ENCODE peak calls at places on chromosomes 12 and 14, in five cellular contexts. A is HFF-Myc, S is AG09309, W is IMR-90, X is GM23338. D is an unnamed sample.

GRCh38 chr12:19437996-19438395 is 1.3 kb upstream of the AEBP2 start:
- DNase-seq in X (peak), W (no peak), S (no peak), A (no peak), D (no peak)

GRCh38 chr14:35361141-35361480 is 43.4 kb downstream of the NFKBIA start:
- DNase-seq in W (no peak), A (no peak), X (no peak), S (no peak), D (no peak)

GRCh38 chr12:3280967-3281366 is 203.8 kb downstream of the TSPAN9 start:
- DNase-seq in W (no peak), X (no peak), S (no peak), A (no peak), D (no peak)

GRCh38 chr12:56324196-56324595 is 8.4 kb upstream of the CNPY2 start:
- DNase-seq in X (no peak), W (no peak), S (no peak), A (no peak), D (no peak)

GRCh38 chr14:69459122-69459521 is 25.4 kb upstream of the PLEKHD1 start:
- DNase-seq in W (no peak), X (peak), A (no peak), S (no peak), D (no peak)

GRCh38 chr14:103618999-103619398 is 10.0 kb upstream of the KLC1 start:
- DNase-seq in S (no peak), X (no peak), W (peak), A (no peak), D (no peak)

GRCh38 chr12:52600941-52601481 is at the start of gene KRT72:
- DNase-seq in W (no peak), A (no peak), S (no peak), X (peak), D (no peak)

GRCh38 chr12:1629338-1630080 is 478 bp downstream of the WNT5B start:
- DNase-seq in A (no peak), X (peak), W (no peak), S (no peak), D (no peak)

GRCh38 chr14:99513183-99513694 is 32.0 kb downstream of the CCNK start:
- DNase-seq in X (no peak), W (no peak), S (no peak), A (no peak), D (no peak)

GRCh38 chr12:104662908-104663307 is 206.2 kb downstream of the CHST11 start:
- DNase-seq in X (no peak), W (no peak), A (no peak), S (no peak), D (no peak)

GRCh38 chr14:88895116-88895515 is 70.7 kb downstream of the TTC8 start:
- DNase-seq in X (no peak), W (peak), S (peak), A (peak), D (peak)

GRCh38 chr14:85824526-85824925 is 294.6 kb downstream of the FLRT2 start:
- DNase-seq in W (no peak), X (no peak), A (no peak), S (no peak), D (no peak)

GRCh38 chr12:39912211-39912980 is 193.5 kb downstream of the SLC2A13 start:
- DNase-seq in W (no peak), X (peak), A (no peak), S (no peak), D (no peak)

GRCh38 chr14:104136472-104137296 is 1.7 kb upstream of the KIF26A start:
- DNase-seq in X (no peak), S (no peak), A (no peak), W (no peak), D (no peak)

GRCh38 chr12:65740873-65741600 is 83.2 kb upstream of the HMGA2 start:
- DNase-seq in S (no peak), A (no peak), W (peak), X (peak), D (peak)

GRCh38 chr12:4421590-4422031 is 24.0 kb downstream of the FGF6 start:
- DNase-seq in S (no peak), X (peak), A (no peak), W (peak), D (peak)

GRCh38 chr14:64416348-64416932 is 28.3 kb downstream of the MTHFD1 start:
- DNase-seq in A (no peak), X (no peak), W (no peak), S (no peak), D (peak)

GRCh38 chr14:100850841-100851585 is 25.1 kb downstream of the MEG3 start:
- DNase-seq in S (no peak), X (peak), W (no peak), A (no peak), D (peak)

GRCh38 chr14:92613008-92613658 is 99.6 kb downstream of the RIN3 start:
- DNase-seq in A (no peak), S (no peak), W (no peak), X (peak), D (peak)

GRCh38 chr12:62943779-62944395 is 8.9 kb upstream of the PPM1H start:
- DNase-seq in X (no peak), W (no peak), A (no peak), S (no peak), D (no peak)

GRCh38 chr12:106299193-106299794 is 3.2 kb upstream of the TCP11L2 start:
- DNase-seq in W (peak), S (peak), X (no peak), A (no peak), D (no peak)

GRCh38 chr12:44874981-44875416 is 1.1 kb downstream of the NELL2 start:
- DNase-seq in S (no peak), X (peak), A (no peak), W (no peak), D (no peak)

GRCh38 chr12:15580431-15580830 is 208.8 kb downstream of the EPS8 start:
- DNase-seq in S (no peak), A (no peak), X (no peak), W (no peak), D (no peak)

GRCh38 chr14:103116645-103117044 is 6.6 kb upstream of the TNFAIP2 start:
- DNase-seq in W (no peak), A (no peak), X (no peak), S (no peak), D (no peak)

GRCh38 chr12:1174659-1175058 is 183.6 kb downstream of the ERC1 start:
- DNase-seq in S (no peak), X (no peak), W (no peak), A (no peak), D (no peak)

GRCh38 chr12:42932937-42933336 is 343.4 kb upstream of the PRICKLE1 start:
- DNase-seq in X (no peak), W (no peak), S (no peak), A (no peak), D (no peak)

GRCh38 chr12:39294712-39295111 is 148.2 kb downstream of the KIF21A start:
- DNase-seq in S (no peak), W (no peak), A (no peak), X (no peak), D (no peak)

GRCh38 chr14:50089213-50089612 is 27.2 kb downstream of the VCPKMT start:
- DNase-seq in S (no peak), A (no peak), X (no peak), W (no peak), D (no peak)

GRCh38 chr12:42104087-42104486 is 40.6 kb downstream of the GXYLT1 start:
- DNase-seq in S (no peak), W (no peak), A (no peak), X (no peak), D (peak)

GRCh38 chr14:91237219-91237618 is 7.3 kb downstream of the GPR68 start:
- DNase-seq in A (no peak), S (peak), W (peak), X (no peak), D (peak)

GRCh38 chr12:107634530-107634929 is 51.1 kb upstream of the PWP1 start:
- DNase-seq in S (no peak), A (no peak), X (peak), W (no peak), D (no peak)

GRCh38 chr12:121872546-121873223 is 14.0 kb upstream of the HPD start:
- DNase-seq in S (peak), W (peak), X (no peak), A (peak), D (peak)

GRCh38 chr12:54941659-54942058 is 42.9 kb downstream of the TESPA1 start:
- DNase-seq in W (no peak), A (no peak), S (no peak), X (no peak), D (no peak)

GRCh38 chr12:68137278-68137930 is 22.1 kb downstream of the IFNG start:
- DNase-seq in W (no peak), A (no peak), S (no peak), X (no peak), D (no peak)

GRCh38 chr12:53748072-53748840 is 3.5 kb downstream of the CISTR start:
- DNase-seq in A (no peak), X (peak), W (no peak), S (no peak), D (no peak)

GRCh38 chr12:96195845-96196451 is 1.8 kb downstream of the ELK3 start:
- DNase-seq in S (no peak), W (peak), A (no peak), X (peak), D (peak)

GRCh38 chr14:80930095-80930494 is 11.4 kb downstream of the CEP128 start:
- DNase-seq in S (no peak), X (no peak), A (no peak), W (no peak), D (no peak)

GRCh38 chr14:80926706-80927384 is 14.7 kb downstream of the CEP128 start:
- DNase-seq in A (no peak), S (peak), X (no peak), W (peak), D (peak)

GRCh38 chr14:80930836-80931389 is 10.6 kb downstream of the CEP128 start:
- DNase-seq in A (peak), W (peak), S (peak), X (no peak), D (peak)

GRCh38 chr14:80924365-80925103 is 17.0 kb downstream of the CEP128 start:
- DNase-seq in W (no peak), S (no peak), X (no peak), A (no peak), D (no peak)

GRCh38 chr14:80927385-80927989 is 14.1 kb downstream of the CEP128 start:
- DNase-seq in A (no peak), S (no peak), X (peak), W (no peak), D (no peak)
- TF ChIP-seq CTCF in A (no peak), S (peak), X (peak), W (peak), D (peak)

DNA sequence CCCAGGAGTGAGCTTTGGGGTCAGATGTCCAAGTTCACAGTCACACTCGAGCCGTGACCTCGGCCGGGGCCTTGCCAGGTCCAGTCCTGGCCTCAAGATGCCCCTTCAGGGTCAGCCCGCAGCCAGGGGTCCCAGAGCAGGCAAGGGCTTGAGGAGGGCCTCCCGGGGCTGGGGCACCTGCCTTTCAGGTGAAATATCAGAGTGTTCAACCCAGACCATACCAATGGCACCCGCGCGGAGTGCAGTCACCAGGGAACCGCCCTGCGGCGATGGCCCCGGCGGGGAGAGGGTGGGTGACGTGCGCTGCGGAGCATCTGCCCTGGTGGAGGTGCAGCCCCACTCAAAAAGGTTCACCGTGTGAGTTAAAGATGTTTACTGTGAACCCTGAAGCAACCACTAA is 16.9 kb downstream of the LRCOL1 start:
- DNase-seq in X (no peak), A (no peak), W (no peak), S (no peak), D (no peak)
- H3K4me3 ChIP-seq in X (no peak), A (no peak), W (no peak), S (no peak), D (peak)

DNA sequence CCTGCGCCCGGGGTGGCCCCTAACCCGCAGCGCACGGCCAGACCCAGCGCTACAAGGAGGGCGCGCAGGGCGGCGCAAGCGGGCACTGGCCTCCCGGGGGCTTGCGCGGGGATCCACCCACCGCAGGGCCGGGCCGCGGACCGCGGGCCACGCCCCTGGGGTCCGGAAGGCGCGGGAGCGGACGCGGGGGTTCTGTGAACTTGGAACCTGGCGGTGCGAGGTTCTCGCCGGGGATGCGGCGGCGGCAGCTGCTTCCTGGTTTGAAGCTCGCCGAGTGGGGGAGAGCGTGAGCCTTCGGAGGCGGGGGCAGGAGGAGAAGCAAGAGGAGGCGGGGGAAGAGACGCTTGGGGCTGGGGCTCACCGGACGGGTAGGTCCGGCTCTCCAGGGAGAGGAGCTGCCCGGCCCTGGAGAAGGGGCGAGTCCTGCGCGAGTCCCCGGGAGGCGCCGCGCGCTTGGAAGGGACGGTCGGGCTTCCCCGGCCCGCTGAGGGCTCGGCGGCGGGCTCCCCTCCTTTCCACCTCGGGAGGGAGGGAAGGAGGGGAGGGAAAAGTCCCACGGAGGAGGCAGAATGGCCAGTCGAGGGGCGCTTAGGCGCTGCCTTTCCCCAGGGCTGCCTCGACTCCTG is at the start of gene PRKCH:
- DNase-seq in W (peak), X (peak), A (no peak), S (no peak), D (peak)
- TF ChIP-seq CTCF in W (no peak), X (peak), A (no peak), S (no peak), D (peak)

DNA sequence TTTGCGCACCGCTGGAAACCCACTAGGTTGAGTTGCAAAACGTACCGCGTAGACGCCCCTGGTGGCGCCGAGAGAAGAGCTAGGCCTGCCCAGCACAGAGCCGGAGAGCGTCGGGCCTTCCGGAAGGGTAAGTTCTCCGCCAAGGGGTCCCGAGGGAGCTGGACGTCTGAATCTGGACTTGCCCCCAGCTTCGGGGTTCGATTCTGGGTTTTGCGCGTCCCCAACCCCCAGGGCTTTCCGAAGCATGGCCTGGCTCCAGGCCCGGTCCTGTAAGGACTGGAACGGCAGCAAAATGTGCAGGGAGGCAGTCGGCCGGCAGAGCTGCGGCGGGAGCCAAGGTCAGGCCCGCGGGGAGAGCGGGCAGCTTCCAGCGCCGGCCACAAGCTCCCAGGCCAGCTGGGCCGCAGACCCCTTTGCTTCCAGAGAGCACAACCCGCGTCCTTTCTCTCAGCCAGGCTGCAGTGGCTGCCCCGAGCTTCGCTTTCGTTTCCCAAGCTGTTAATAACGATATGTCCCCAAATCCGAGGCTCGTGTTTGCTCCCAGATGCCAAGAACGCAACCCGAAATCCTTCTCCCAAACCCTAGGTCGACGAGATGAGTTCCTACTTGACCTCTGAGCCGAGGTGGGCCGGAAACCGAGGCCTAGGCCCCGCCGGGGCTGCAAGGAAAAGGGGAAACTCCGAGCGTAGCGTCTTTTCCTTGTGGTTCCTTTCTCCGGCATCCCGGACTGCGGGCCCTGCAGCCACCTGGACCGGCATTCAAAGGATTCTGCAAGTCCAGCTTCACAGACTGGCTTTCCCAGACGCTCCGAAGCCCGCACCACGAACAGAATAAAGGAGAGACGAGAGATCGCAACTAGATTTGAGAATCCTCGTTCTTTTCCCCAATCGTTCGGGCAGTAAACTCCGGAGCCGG is 3.2 kb upstream of the TBX5 start:
- DNase-seq in S (no peak), W (peak), A (no peak), X (peak), D (no peak)
- H3K4me3 ChIP-seq in S (peak), W (peak), A (peak), X (peak), D (peak)

DNA sequence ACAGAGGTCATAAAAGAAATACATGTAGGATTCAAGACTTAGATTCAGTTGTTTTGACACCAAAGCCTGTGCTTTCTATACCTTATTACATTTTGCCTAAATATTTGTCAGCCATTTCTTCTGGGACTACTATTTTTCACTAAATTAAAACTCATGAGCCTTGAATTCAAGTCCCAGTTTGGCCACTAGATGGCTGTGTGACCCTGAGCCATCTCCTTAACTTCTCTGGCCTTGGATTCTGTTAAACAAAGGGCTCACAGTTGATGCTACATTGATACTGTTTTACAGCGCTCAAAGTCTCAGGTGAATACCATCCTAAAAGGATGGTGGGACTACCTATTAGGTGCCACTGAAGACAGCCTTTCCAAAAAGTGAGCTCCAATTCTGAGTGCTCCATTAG is 39.6 kb upstream of the CCDC198 start:
- DNase-seq in S (no peak), X (peak), A (no peak), W (no peak), D (peak)
- TF ChIP-seq CTCF in S (peak), X (peak), A (peak), W (peak), D (peak)

GRCh38 chr14:23069413-23069806 is 12.1 kb upstream of the CDH24 start:
- DNase-seq in X (no peak), W (no peak), A (no peak), S (no peak), D (no peak)

GRCh38 chr14:23070262-23071129 is 13.2 kb upstream of the CDH24 start:
- DNase-seq in X (no peak), W (no peak), S (no peak), A (no peak), D (no peak)

GRCh38 chr14:23074906-23075305 is 17.6 kb upstream of the CDH24 start:
- DNase-seq in A (no peak), X (no peak), S (no peak), W (no peak), D (no peak)

GRCh38 chr14:23071244-23071974 is 14.1 kb upstream of the CDH24 start:
- DNase-seq in X (peak), S (peak), W (peak), A (peak), D (peak)

DNA sequence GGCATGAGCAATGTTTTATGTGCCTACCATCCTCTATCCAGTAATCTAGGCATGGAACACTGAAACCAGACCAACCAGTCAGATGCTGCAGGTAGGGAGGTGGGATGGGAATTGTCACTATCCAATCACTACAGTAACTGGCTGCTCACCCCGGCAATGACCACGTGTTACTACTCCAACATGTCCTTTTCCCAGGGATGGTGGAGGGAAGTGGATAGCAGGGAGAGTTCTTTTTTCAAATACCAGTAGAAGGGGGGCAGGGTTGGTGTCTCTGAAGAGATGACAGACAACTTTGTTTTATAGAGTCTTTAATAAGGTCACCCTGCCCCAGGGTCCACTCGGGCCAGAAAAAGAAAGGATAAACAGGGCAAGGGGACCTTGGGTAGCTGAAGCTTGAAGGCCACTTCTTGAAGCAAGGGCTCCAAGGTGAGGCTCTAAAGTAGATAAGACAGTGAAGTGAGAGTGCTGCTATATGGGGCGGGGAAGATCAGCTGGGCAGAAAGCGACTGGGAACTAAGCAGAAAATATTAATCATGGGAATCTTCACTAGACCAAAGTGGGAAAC is 14.7 kb upstream of the CDH24 start:
- DNase-seq in W (no peak), A (no peak), S (no peak), X (peak), D (no peak)
- H3K4me3 ChIP-seq in W (no peak), A (peak), S (peak), X (peak), D (peak)

GRCh38 chr14:93980464-93981201 is 4.3 kb upstream of the ASB2 start:
- DNase-seq in X (no peak), A (no peak), S (no peak), W (peak), D (peak)
- TF ChIP-seq CTCF in X (no peak), A (no peak), S (no peak), W (no peak), D (no peak)

GRCh38 chr14:28784262-28785021 is 17.9 kb downstream of the FOXG1 start:
- DNase-seq in X (peak), A (no peak), S (no peak), W (no peak), D (no peak)
- H3K4me3 ChIP-seq in X (peak), A (no peak), S (no peak), W (no peak), D (no peak)

GRCh38 chr14:27608377-27608776 is 1010.5 kb upstream of the NOVA1 start:
- DNase-seq in X (no peak), W (no peak), S (no peak), A (no peak), D (no peak)
- TF ChIP-seq CTCF in X (peak), W (no peak), S (no peak), A (no peak), D (no peak)